ENCODE peak calls at places on chromosomes 3 and 15, in four cellular contexts. One of them, this sample, is unnamed.

GRCh38 chr3:30353711-30354467 is 252.5 kb upstream of the TGFBR2 start:
- DNase-seq in T-helper 2 cell: no peak
- DNase-seq in IMR-90: no peak
- DNase-seq in GM20000: peak; percentile 4
- DNase-seq in this sample: no peak

GRCh38 chr15:33293619-33294309 is 17.0 kb upstream of the RYR3 start:
- DNase-seq in IMR-90: no peak
- DNase-seq in T-helper 2 cell: no peak
- DNase-seq in GM20000: no peak
- DNase-seq in this sample: peak; percentile 38

GRCh38 chr3:139491966-139492365 is 15.7 kb upstream of the RBP2 start:
- DNase-seq in GM20000: no peak
- DNase-seq in IMR-90: no peak
- DNase-seq in T-helper 2 cell: no peak
- DNase-seq in this sample: no peak

GRCh38 chr3:9552252-9552999 is 1.2 kb downstream of the LHFPL4 start:
- DNase-seq in GM20000: peak; percentile 76
- DNase-seq in T-helper 2 cell: peak; percentile 2
- DNase-seq in IMR-90: peak; percentile 41
- DNase-seq in this sample: peak; percentile 46

GRCh38 chr3:132416807-132417694 is at the start of gene DNAJC13:
- DNase-seq in T-helper 2 cell: peak; percentile 82
- DNase-seq in IMR-90: peak; percentile 93
- DNase-seq in GM20000: peak; percentile 91
- DNase-seq in this sample: peak; percentile 96

GRCh38 chr3:126312326-126312725 is 44.9 kb downstream of the KLF15 start:
- DNase-seq in GM20000: no peak
- DNase-seq in IMR-90: no peak
- DNase-seq in T-helper 2 cell: no peak
- DNase-seq in this sample: no peak

GRCh38 chr3:60309539-60310268 is 941.5 kb downstream of the FHIT start:
- DNase-seq in GM20000: no peak
- DNase-seq in IMR-90: no peak
- DNase-seq in T-helper 2 cell: no peak
- DNase-seq in this sample: no peak

GRCh38 chr15:40909662-40910625 is 15.7 kb downstream of the VPS18 start:
- DNase-seq in T-helper 2 cell: no peak
- DNase-seq in GM20000: no peak
- DNase-seq in IMR-90: no peak
- DNase-seq in this sample: no peak

GRCh38 chr3:8536106-8537052 is 34.8 kb downstream of the LMCD1 start:
- DNase-seq in T-helper 2 cell: no peak
- DNase-seq in GM20000: no peak
- DNase-seq in IMR-90: peak; percentile 88
- DNase-seq in this sample: peak; percentile 75